ENCODE peak calls at places on chromosome 21, in ten cellular contexts. One of them, this sample, is unnamed.
A peak's percentile ranks its signal among the peaks of the same experiment; 100 is the strongest.

GRCh38 chr21:46599251-46599572 is 5.7 kb downstream of the S100B start:
- DNase-seq in cardiac muscle cell: peak; percentile 29
- DNase-seq in heart left ventricle: peak; percentile 43
- DNase-seq in retinal pigment epithelial cell: peak; percentile 80
- DNase-seq in left lung: no peak
- DNase-seq in neural progenitor cell: peak; percentile 66
- DNase-seq in Peyer's patch: no peak
- DNase-seq in left ventricle myocardium inferior: no peak
- DNase-seq in ovary: no peak
- DNase-seq in tibial nerve: no peak
- DNase-seq in this sample: peak; percentile 56

GRCh38 chr21:25708467-25709065 is 26.1 kb downstream of the ATP5PF start:
- DNase-seq in left lung: no peak
- DNase-seq in tibial nerve: peak; percentile 16
- DNase-seq in retinal pigment epithelial cell: no peak
- DNase-seq in neural progenitor cell: peak; percentile 51
- DNase-seq in ovary: no peak
- DNase-seq in cardiac muscle cell: peak; percentile 41
- DNase-seq in heart left ventricle: peak; percentile 39
- DNase-seq in left ventricle myocardium inferior: no peak
- DNase-seq in Peyer's patch: peak; percentile 78
- DNase-seq in this sample: no peak

GRCh38 chr21:31342328-31342727 is 1.7 kb downstream of the TIAM1 start:
- DNase-seq in heart left ventricle: no peak
- DNase-seq in left lung: no peak
- DNase-seq in left ventricle myocardium inferior: no peak
- DNase-seq in tibial nerve: no peak
- DNase-seq in neural progenitor cell: no peak
- DNase-seq in Peyer's patch: no peak
- DNase-seq in ovary: no peak
- DNase-seq in retinal pigment epithelial cell: no peak
- DNase-seq in cardiac muscle cell: no peak
- DNase-seq in this sample: no peak

GRCh38 chr21:45983981-45984551 is 2.5 kb downstream of the COL6A1 start:
- DNase-seq in heart left ventricle: peak; percentile 38
- DNase-seq in ovary: peak; percentile 59
- DNase-seq in left lung: peak; percentile 35
- DNase-seq in cardiac muscle cell: no peak
- DNase-seq in retinal pigment epithelial cell: no peak
- DNase-seq in left ventricle myocardium inferior: peak; percentile 68
- DNase-seq in neural progenitor cell: no peak
- DNase-seq in tibial nerve: no peak
- DNase-seq in Peyer's patch: no peak
- DNase-seq in this sample: no peak

GRCh38 chr21:29378814-29379213 is 80.1 kb downstream of the BACH1 start:
- DNase-seq in left ventricle myocardium inferior: no peak
- DNase-seq in neural progenitor cell: no peak
- DNase-seq in retinal pigment epithelial cell: peak; percentile 30
- DNase-seq in heart left ventricle: no peak
- DNase-seq in Peyer's patch: no peak
- DNase-seq in left lung: no peak
- DNase-seq in tibial nerve: no peak
- DNase-seq in ovary: no peak
- DNase-seq in cardiac muscle cell: no peak
- DNase-seq in this sample: no peak

GRCh38 chr21:21341041-21341440 is 342.8 kb downstream of the NCAM2 start:
- DNase-seq in ovary: no peak
- DNase-seq in cardiac muscle cell: no peak
- DNase-seq in neural progenitor cell: no peak
- DNase-seq in Peyer's patch: no peak
- DNase-seq in heart left ventricle: no peak
- DNase-seq in left lung: no peak
- DNase-seq in left ventricle myocardium inferior: no peak
- DNase-seq in retinal pigment epithelial cell: no peak
- DNase-seq in tibial nerve: no peak
- DNase-seq in this sample: no peak

GRCh38 chr21:46116846-46117585 is 19.1 kb downstream of the COL6A2 start:
- DNase-seq in left lung: peak; percentile 28
- DNase-seq in left ventricle myocardium inferior: peak; percentile 10
- DNase-seq in neural progenitor cell: no peak
- DNase-seq in heart left ventricle: peak; percentile 14
- DNase-seq in ovary: peak; percentile 22
- DNase-seq in retinal pigment epithelial cell: no peak
- DNase-seq in cardiac muscle cell: no peak
- DNase-seq in tibial nerve: peak; percentile 12
- DNase-seq in Peyer's patch: peak; percentile 32
- DNase-seq in this sample: no peak

GRCh38 chr21:33035147-33035546 is 9.4 kb downstream of the OLIG2 start:
- DNase-seq in heart left ventricle: no peak
- DNase-seq in ovary: no peak
- DNase-seq in tibial nerve: no peak
- DNase-seq in cardiac muscle cell: no peak
- DNase-seq in Peyer's patch: no peak
- DNase-seq in retinal pigment epithelial cell: no peak
- DNase-seq in left ventricle myocardium inferior: no peak
- DNase-seq in neural progenitor cell: no peak
- DNase-seq in left lung: no peak
- DNase-seq in this sample: no peak

GRCh38 chr21:44710756-44711326 is 531 bp downstream of the TSPEAR start:
- DNase-seq in cardiac muscle cell: no peak
- DNase-seq in neural progenitor cell: peak; percentile 30
- DNase-seq in tibial nerve: peak; percentile 7
- DNase-seq in heart left ventricle: no peak
- DNase-seq in retinal pigment epithelial cell: no peak
- DNase-seq in left lung: peak; percentile 60
- DNase-seq in Peyer's patch: no peak
- DNase-seq in ovary: peak; percentile 2
- DNase-seq in left ventricle myocardium inferior: no peak
- DNase-seq in this sample: no peak

GRCh38 chr21:44713130-44713529 is 1.8 kb upstream of the TSPEAR start:
- DNase-seq in retinal pigment epithelial cell: no peak
- DNase-seq in cardiac muscle cell: no peak
- DNase-seq in neural progenitor cell: no peak
- DNase-seq in heart left ventricle: no peak
- DNase-seq in tibial nerve: no peak
- DNase-seq in left lung: peak; percentile 9
- DNase-seq in left ventricle myocardium inferior: no peak
- DNase-seq in ovary: peak; percentile 0
- DNase-seq in Peyer's patch: peak; percentile 36
- DNase-seq in this sample: no peak

GRCh38 chr21:44710294-44710665 is 1.1 kb downstream of the TSPEAR start:
- DNase-seq in Peyer's patch: no peak
- DNase-seq in retinal pigment epithelial cell: no peak
- DNase-seq in neural progenitor cell: peak; percentile 52
- DNase-seq in left lung: no peak
- DNase-seq in left ventricle myocardium inferior: no peak
- DNase-seq in tibial nerve: peak; percentile 6
- DNase-seq in heart left ventricle: no peak
- DNase-seq in cardiac muscle cell: no peak
- DNase-seq in ovary: peak; percentile 1
- DNase-seq in this sample: no peak

GRCh38 chr21:44712203-44713028 is 1.0 kb upstream of the TSPEAR start:
- DNase-seq in cardiac muscle cell: no peak
- DNase-seq in left lung: peak; percentile 4
- DNase-seq in retinal pigment epithelial cell: no peak
- DNase-seq in tibial nerve: peak; percentile 5
- DNase-seq in ovary: peak; percentile 2
- DNase-seq in Peyer's patch: peak; percentile 36
- DNase-seq in neural progenitor cell: no peak
- DNase-seq in left ventricle myocardium inferior: no peak
- DNase-seq in heart left ventricle: no peak
- DNase-seq in this sample: no peak

DNA sequence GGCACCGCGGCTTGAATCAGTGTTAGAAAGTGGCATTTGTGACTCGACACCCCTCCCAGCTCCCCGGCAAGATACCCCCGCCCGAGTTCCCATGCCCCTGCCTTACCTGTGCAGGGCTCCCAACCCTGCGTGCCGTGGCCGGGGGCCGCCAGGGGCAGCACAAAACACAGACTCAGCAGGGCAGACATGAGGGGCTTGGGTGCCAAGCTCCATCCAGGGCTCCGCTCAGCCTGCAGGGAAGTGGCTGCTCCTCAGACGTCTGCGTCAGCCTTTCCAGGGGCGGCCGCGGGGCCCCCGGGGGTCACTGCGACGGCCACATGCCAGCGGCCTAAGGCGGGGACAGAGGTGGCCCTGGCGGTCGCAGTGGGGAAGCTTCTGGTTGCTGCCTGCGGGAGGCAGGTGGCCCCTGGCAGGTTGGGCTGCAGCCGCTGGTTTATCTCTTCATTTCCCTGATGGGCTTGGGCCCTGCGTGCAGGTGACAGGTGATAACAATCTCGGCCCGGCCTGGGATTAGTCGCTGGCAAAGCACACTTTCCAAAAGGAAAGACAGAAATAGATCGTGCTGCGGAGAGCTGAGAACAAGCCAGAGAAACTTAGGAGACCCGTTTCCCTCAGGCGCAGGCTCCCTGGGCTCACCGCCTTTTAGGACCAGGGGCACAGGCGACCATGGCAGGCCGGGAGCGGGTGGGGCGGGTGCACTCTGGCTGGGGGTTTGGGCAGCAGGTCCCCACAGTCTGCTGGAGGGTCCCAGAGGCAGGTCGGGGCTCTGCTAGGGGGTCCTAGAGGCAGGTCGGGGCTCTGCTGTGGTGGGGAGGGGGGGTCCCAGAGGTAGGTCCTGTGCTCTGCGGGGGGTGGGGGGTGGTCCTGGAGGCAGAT is at the start of gene TSPEAR:
- DNase-seq in ovary: peak; percentile 6
- DNase-seq in left ventricle myocardium inferior: no peak
- DNase-seq in cardiac muscle cell: peak; percentile 68
- DNase-seq in Peyer's patch: peak; percentile 44
- DNase-seq in retinal pigment epithelial cell: no peak
- DNase-seq in heart left ventricle: no peak
- DNase-seq in neural progenitor cell: peak; percentile 49
- DNase-seq in left lung: peak; percentile 28
- DNase-seq in tibial nerve: peak; percentile 5
- DNase-seq in this sample: no peak
- H3K4me3 ChIP-seq in ovary: no peak within 1 kb of the TSS
- H3K4me3 ChIP-seq in left ventricle myocardium inferior: peak within 1 kb of the TSS; percentile 53
- H3K4me3 ChIP-seq in cardiac muscle cell: peak within 1 kb of the TSS; percentile 11
- H3K4me3 ChIP-seq in Peyer's patch: no peak within 1 kb of the TSS
- H3K4me3 ChIP-seq in retinal pigment epithelial cell: no peak within 1 kb of the TSS
- H3K4me3 ChIP-seq in heart left ventricle: peak within 1 kb of the TSS; percentile 39
- H3K4me3 ChIP-seq in neural progenitor cell: peak within 1 kb of the TSS; percentile 28
- H3K4me3 ChIP-seq in left lung: no peak within 1 kb of the TSS
- H3K4me3 ChIP-seq in tibial nerve: no peak within 1 kb of the TSS
- H3K4me3 ChIP-seq in this sample: no peak within 1 kb of the TSS

DNA sequence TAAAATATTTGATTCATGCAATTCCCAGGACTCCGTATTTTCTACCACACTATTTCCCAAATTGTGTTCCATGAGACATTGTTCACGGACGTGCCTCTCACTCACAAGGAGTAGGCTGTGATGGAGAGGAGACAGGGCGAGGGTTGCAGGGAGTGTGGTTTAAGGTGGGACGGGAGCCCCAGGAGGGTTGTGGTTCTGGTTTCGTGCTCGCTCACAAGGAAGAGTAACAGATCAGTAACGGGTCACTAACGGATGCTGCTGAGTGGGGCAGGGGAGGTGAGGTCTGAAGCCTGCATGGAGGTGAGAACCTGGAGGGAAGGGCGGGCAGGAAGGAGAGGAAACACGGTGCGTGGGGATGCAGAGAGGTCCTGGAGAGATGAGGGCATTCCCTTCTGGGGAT is 28.8 kb downstream of the TFF3 start:
- DNase-seq in tibial nerve: no peak
- DNase-seq in ovary: no peak
- DNase-seq in cardiac muscle cell: no peak
- DNase-seq in heart left ventricle: no peak
- DNase-seq in left lung: no peak
- DNase-seq in neural progenitor cell: no peak
- DNase-seq in retinal pigment epithelial cell: no peak
- DNase-seq in Peyer's patch: no peak
- DNase-seq in left ventricle myocardium inferior: no peak
- DNase-seq in this sample: no peak
- H3K4me3 ChIP-seq in tibial nerve: no peak overlapping the region
- H3K4me3 ChIP-seq in ovary: no peak overlapping the region
- H3K4me3 ChIP-seq in cardiac muscle cell: no peak overlapping the region
- H3K4me3 ChIP-seq in heart left ventricle: no peak overlapping the region
- H3K4me3 ChIP-seq in left lung: no peak overlapping the region
- H3K4me3 ChIP-seq in neural progenitor cell: no peak overlapping the region
- H3K4me3 ChIP-seq in retinal pigment epithelial cell: no peak overlapping the region
- H3K4me3 ChIP-seq in Peyer's patch: no peak overlapping the region
- H3K4me3 ChIP-seq in left ventricle myocardium inferior: no peak overlapping the region
- H3K4me3 ChIP-seq in this sample: no peak overlapping the region

GRCh38 chr21:41497836-41498235 is 10.1 kb downstream of the TMPRSS2 start:
- DNase-seq in left ventricle myocardium inferior: no peak
- DNase-seq in ovary: no peak
- DNase-seq in retinal pigment epithelial cell: no peak
- DNase-seq in heart left ventricle: no peak
- DNase-seq in neural progenitor cell: no peak
- DNase-seq in cardiac muscle cell: no peak
- DNase-seq in left lung: no peak
- DNase-seq in Peyer's patch: no peak
- DNase-seq in tibial nerve: no peak
- DNase-seq in this sample: no peak

GRCh38 chr21:41501919-41502318 is 6.0 kb downstream of the TMPRSS2 start:
- DNase-seq in heart left ventricle: no peak
- DNase-seq in neural progenitor cell: no peak
- DNase-seq in retinal pigment epithelial cell: no peak
- DNase-seq in Peyer's patch: peak; percentile 74
- DNase-seq in ovary: no peak
- DNase-seq in left lung: no peak
- DNase-seq in left ventricle myocardium inferior: no peak
- DNase-seq in cardiac muscle cell: no peak
- DNase-seq in tibial nerve: no peak
- DNase-seq in this sample: no peak

GRCh38 chr21:41499920-41500319 is 8.0 kb downstream of the TMPRSS2 start:
- DNase-seq in left ventricle myocardium inferior: no peak
- DNase-seq in retinal pigment epithelial cell: no peak
- DNase-seq in cardiac muscle cell: no peak
- DNase-seq in tibial nerve: no peak
- DNase-seq in left lung: no peak
- DNase-seq in heart left ventricle: no peak
- DNase-seq in ovary: no peak
- DNase-seq in Peyer's patch: no peak
- DNase-seq in neural progenitor cell: no peak
- DNase-seq in this sample: no peak

GRCh38 chr21:41500931-41501381 is 7.0 kb downstream of the TMPRSS2 start:
- DNase-seq in left ventricle myocardium inferior: no peak
- DNase-seq in cardiac muscle cell: no peak
- DNase-seq in Peyer's patch: peak; percentile 67
- DNase-seq in retinal pigment epithelial cell: no peak
- DNase-seq in tibial nerve: no peak
- DNase-seq in heart left ventricle: no peak
- DNase-seq in left lung: no peak
- DNase-seq in neural progenitor cell: no peak
- DNase-seq in ovary: no peak
- DNase-seq in this sample: no peak

GRCh38 chr21:41500354-41500753 is 7.6 kb downstream of the TMPRSS2 start:
- DNase-seq in Peyer's patch: no peak
- DNase-seq in left lung: no peak
- DNase-seq in retinal pigment epithelial cell: no peak
- DNase-seq in ovary: no peak
- DNase-seq in neural progenitor cell: no peak
- DNase-seq in tibial nerve: no peak
- DNase-seq in heart left ventricle: no peak
- DNase-seq in left ventricle myocardium inferior: no peak
- DNase-seq in cardiac muscle cell: no peak
- DNase-seq in this sample: no peak
- H3K4me3 ChIP-seq in Peyer's patch: peak overlapping the region; percentile 20
- H3K4me3 ChIP-seq in left lung: no peak overlapping the region
- H3K4me3 ChIP-seq in retinal pigment epithelial cell: no peak overlapping the region
- H3K4me3 ChIP-seq in ovary: no peak overlapping the region
- H3K4me3 ChIP-seq in neural progenitor cell: no peak overlapping the region
- H3K4me3 ChIP-seq in tibial nerve: no peak overlapping the region
- H3K4me3 ChIP-seq in heart left ventricle: no peak overlapping the region
- H3K4me3 ChIP-seq in left ventricle myocardium inferior: no peak overlapping the region
- H3K4me3 ChIP-seq in cardiac muscle cell: no peak overlapping the region
- H3K4me3 ChIP-seq in this sample: no peak overlapping the region

DNA sequence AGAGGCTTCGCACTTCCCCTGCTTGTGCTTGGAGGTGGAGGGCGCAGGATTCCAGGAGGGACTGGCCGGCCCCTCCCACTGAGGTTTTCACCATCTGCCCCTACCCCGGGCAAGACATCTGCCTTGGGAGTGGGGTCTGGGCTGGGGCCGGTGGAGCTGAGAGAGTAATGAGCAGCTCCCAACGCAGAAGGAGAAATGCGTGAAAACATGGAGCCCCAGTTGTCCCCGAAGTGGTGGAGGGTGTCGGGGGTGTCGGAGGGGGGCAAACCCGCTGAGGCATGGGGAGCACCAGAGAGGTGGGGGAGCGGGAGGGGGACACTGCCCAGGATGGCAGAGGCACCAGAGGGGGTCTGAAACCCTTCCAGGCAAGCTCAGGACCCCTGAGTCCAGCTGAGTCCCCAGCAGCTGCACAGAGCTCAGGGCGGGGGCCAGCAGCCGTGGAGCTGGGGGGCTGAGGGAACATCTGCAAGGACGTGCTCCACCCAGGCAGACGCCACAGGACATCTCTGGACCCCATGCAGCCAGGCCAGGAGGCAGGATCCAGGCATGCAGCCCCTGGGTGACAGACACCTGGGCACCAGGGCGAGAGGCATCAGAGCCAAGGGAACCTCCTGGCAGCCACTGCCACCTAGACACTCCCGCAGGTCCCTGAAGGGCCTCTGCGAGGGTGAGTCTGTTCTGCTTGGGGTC is 110.6 kb downstream of the SIK1 start:
- DNase-seq in Peyer's patch: no peak
- DNase-seq in neural progenitor cell: no peak
- DNase-seq in cardiac muscle cell: no peak
- DNase-seq in left lung: no peak
- DNase-seq in retinal pigment epithelial cell: no peak
- DNase-seq in heart left ventricle: no peak
- DNase-seq in ovary: no peak
- DNase-seq in left ventricle myocardium inferior: no peak
- DNase-seq in tibial nerve: no peak
- DNase-seq in this sample: no peak
- H3K4me3 ChIP-seq in Peyer's patch: no peak overlapping the region
- H3K4me3 ChIP-seq in neural progenitor cell: no peak overlapping the region
- H3K4me3 ChIP-seq in cardiac muscle cell: no peak overlapping the region
- H3K4me3 ChIP-seq in left lung: no peak overlapping the region
- H3K4me3 ChIP-seq in retinal pigment epithelial cell: no peak overlapping the region
- H3K4me3 ChIP-seq in heart left ventricle: no peak overlapping the region
- H3K4me3 ChIP-seq in ovary: no peak overlapping the region
- H3K4me3 ChIP-seq in left ventricle myocardium inferior: no peak overlapping the region
- H3K4me3 ChIP-seq in tibial nerve: no peak overlapping the region
- H3K4me3 ChIP-seq in this sample: no peak overlapping the region

This sample was measured in epithelial cell of proximal tubule.